ENCODE peak calls at places on chromosomes 1 and 21, in four cellular contexts. One of them, this sample, is unnamed.

GRCh38 chr1:157882560-157882959 is 41.0 kb upstream of the CD5L start:
- DNase-seq in LoVo: no peak
- DNase-seq in endodermal cell: no peak
- DNase-seq in MV-4-11: peak
- DNase-seq in this sample: no peak

GRCh38 chr1:32208891-32209309 is at the start of gene DCDC2B:
- DNase-seq in LoVo: peak
- DNase-seq in endodermal cell: no peak
- DNase-seq in MV-4-11: no peak
- DNase-seq in this sample: no peak

GRCh38 chr1:172357753-172358152 is 62.7 kb upstream of the C1orf105 start:
- DNase-seq in LoVo: no peak
- DNase-seq in endodermal cell: no peak
- DNase-seq in MV-4-11: no peak
- DNase-seq in this sample: no peak

GRCh38 chr1:156926175-156926574 is 5.7 kb downstream of the LRRC71 start:
- DNase-seq in LoVo: peak
- DNase-seq in endodermal cell: no peak
- DNase-seq in MV-4-11: peak
- DNase-seq in this sample: no peak

GRCh38 chr1:75615664-75616435 is 4.9 kb upstream of the SLC44A5 start:
- DNase-seq in LoVo: no peak
- DNase-seq in MV-4-11: no peak
- DNase-seq in endodermal cell: peak
- DNase-seq in this sample: no peak

GRCh38 chr1:11789126-11790067 is 16.4 kb downstream of the MTHFR start:
- DNase-seq in MV-4-11: peak
- DNase-seq in endodermal cell: no peak
- DNase-seq in LoVo: no peak
- DNase-seq in this sample: no peak

GRCh38 chr1:6103854-6104530 is 58.3 kb downstream of the KCNAB2 start:
- DNase-seq in endodermal cell: no peak
- DNase-seq in MV-4-11: no peak
- DNase-seq in LoVo: no peak
- DNase-seq in this sample: no peak

GRCh38 chr1:239879321-239880170 is 212.1 kb upstream of the FMN2 start:
- DNase-seq in endodermal cell: no peak
- DNase-seq in MV-4-11: no peak
- DNase-seq in LoVo: no peak
- DNase-seq in this sample: no peak

GRCh38 chr1:16175610-16176553 is 20.0 kb upstream of the EPHA2 start:
- DNase-seq in LoVo: peak
- DNase-seq in MV-4-11: peak
- DNase-seq in endodermal cell: peak
- DNase-seq in this sample: no peak

GRCh38 chr21:41726970-41727783 is 39.7 kb downstream of the RIPK4 start:
- DNase-seq in endodermal cell: no peak
- DNase-seq in LoVo: no peak
- DNase-seq in MV-4-11: no peak
- DNase-seq in this sample: peak

GRCh38 chr1:168373869-168374268 is 93.2 kb downstream of the TBX19 start:
- DNase-seq in LoVo: no peak
- DNase-seq in endodermal cell: no peak
- DNase-seq in MV-4-11: no peak
- DNase-seq in this sample: no peak

GRCh38 chr1:1318131-1318652 is 6.3 kb downstream of the INTS11 start:
- DNase-seq in endodermal cell: no peak
- DNase-seq in LoVo: peak
- DNase-seq in MV-4-11: no peak
- DNase-seq in this sample: no peak

GRCh38 chr1:215043405-215043804 is 39.1 kb upstream of the KCNK2 start:
- DNase-seq in endodermal cell: no peak
- DNase-seq in LoVo: no peak
- DNase-seq in MV-4-11: no peak
- DNase-seq in this sample: no peak

GRCh38 chr1:30950053-30950452 is 41.5 kb upstream of the SDC3 start:
- DNase-seq in MV-4-11: no peak
- DNase-seq in LoVo: no peak
- DNase-seq in endodermal cell: no peak
- DNase-seq in this sample: no peak

GRCh38 chr1:9482816-9483572 is 56.3 kb upstream of the SLC25A33 start:
- DNase-seq in endodermal cell: no peak
- DNase-seq in MV-4-11: no peak
- DNase-seq in LoVo: no peak
- DNase-seq in this sample: no peak

GRCh38 chr1:114286179-114286578 is 132.5 kb upstream of the SYT6 start:
- DNase-seq in endodermal cell: peak
- DNase-seq in MV-4-11: peak
- DNase-seq in LoVo: no peak
- DNase-seq in this sample: no peak

GRCh38 chr1:112633628-112634027 is 14.0 kb downstream of the CAPZA1 start:
- DNase-seq in MV-4-11: no peak
- DNase-seq in LoVo: no peak
- DNase-seq in endodermal cell: no peak
- DNase-seq in this sample: no peak

GRCh38 chr1:203186091-203186445 is 436 bp downstream of the CHI3L1 start:
- DNase-seq in endodermal cell: no peak
- DNase-seq in LoVo: no peak
- DNase-seq in MV-4-11: no peak
- DNase-seq in this sample: no peak

GRCh38 chr1:39816431-39817090 is 27.9 kb upstream of the BMP8B start:
- DNase-seq in MV-4-11: peak
- DNase-seq in LoVo: peak
- DNase-seq in endodermal cell: peak
- DNase-seq in this sample: peak

This sample was measured in NCI-H460.